ENCODE peak calls at places on chromosome 7, in five cellular contexts. Q, F, G, Y and R are unnamed samples.

GRCh38 chr7:50379539-50379938 is 70.6 kb downstream of the FIGNL1 start:
- DNase-seq in Y (no peak), G (no peak), F (no peak), Q (no peak), R (no peak)

GRCh38 chr7:156903232-156903909 is 10.4 kb upstream of the LMBR1 start:
- DNase-seq in F (no peak), Y (peak), G (peak), Q (no peak), R (peak)

GRCh38 chr7:128869138-128869943 is 6.7 kb downstream of the ATP6V1F start:
- DNase-seq in G (peak), Y (peak), Q (peak), F (no peak), R (no peak)

GRCh38 chr7:45696476-45696875 is 122.3 kb downstream of the ADCY1 start:
- DNase-seq in Y (no peak), F (no peak), Q (no peak), G (no peak), R (no peak)

GRCh38 chr7:108046952-108047506 is 44.1 kb upstream of the LAMB1 start:
- DNase-seq in F (no peak), Q (no peak), Y (peak), G (no peak), R (no peak)

GRCh38 chr7:79287976-79288375 is 165.5 kb downstream of the MAGI2 start:
- DNase-seq in Q (no peak), F (no peak), G (no peak), Y (no peak), R (no peak)

GRCh38 chr7:127789031-127789430 is 137.0 kb downstream of the SND1 start:
- DNase-seq in F (no peak), Q (no peak), G (no peak), Y (no peak), R (no peak)

GRCh38 chr7:115838829-115839228 is 191.7 kb downstream of the TFEC start:
- DNase-seq in G (no peak), F (no peak), Q (no peak), Y (no peak), R (no peak)

GRCh38 chr7:51013218-51013786 is 230.6 kb upstream of the GRB10 start:
- DNase-seq in Q (no peak), F (no peak), G (no peak), Y (no peak), R (no peak)

GRCh38 chr7:90587766-90588165 is 8.4 kb upstream of the CDK14 start:
- DNase-seq in Y (no peak), Q (no peak), F (no peak), G (no peak), R (no peak)

GRCh38 chr7:116687801-116688201 is 15.8 kb downstream of the MET start:
- DNase-seq in F (no peak), Q (no peak), Y (peak), G (peak), R (peak)

GRCh38 chr7:32958046-32959025 is 1.1 kb downstream of the FKBP9 start:
- DNase-seq in Q (no peak), F (no peak), Y (peak), G (peak), R (peak)

GRCh38 chr7:34100661-34101060 is 195.3 kb downstream of the BMPER start:
- DNase-seq in Y (peak), F (no peak), Q (no peak), G (no peak), R (no peak)

GRCh38 chr7:21996641-21997040 is 50.9 kb upstream of the CDCA7L start:
- DNase-seq in Y (peak), G (no peak), F (no peak), Q (no peak), R (peak)

GRCh38 chr7:1913290-1914282 is 243.5 kb downstream of the ELFN1 start:
- DNase-seq in Y (no peak), F (no peak), G (no peak), Q (no peak), R (no peak)

GRCh38 chr7:41955475-41956243 is 252.8 kb upstream of the INHBA start:
- DNase-seq in Q (no peak), G (peak), F (peak), Y (peak), R (peak)

GRCh38 chr7:29839302-29839701 is 33.0 kb downstream of the WIPF3 start:
- DNase-seq in Y (peak), G (peak), F (no peak), Q (no peak), R (no peak)

GRCh38 chr7:15463801-15464761 is 97.7 kb downstream of the AGMO start:
- DNase-seq in F (no peak), G (no peak), Y (no peak), Q (no peak), R (no peak)

DNA sequence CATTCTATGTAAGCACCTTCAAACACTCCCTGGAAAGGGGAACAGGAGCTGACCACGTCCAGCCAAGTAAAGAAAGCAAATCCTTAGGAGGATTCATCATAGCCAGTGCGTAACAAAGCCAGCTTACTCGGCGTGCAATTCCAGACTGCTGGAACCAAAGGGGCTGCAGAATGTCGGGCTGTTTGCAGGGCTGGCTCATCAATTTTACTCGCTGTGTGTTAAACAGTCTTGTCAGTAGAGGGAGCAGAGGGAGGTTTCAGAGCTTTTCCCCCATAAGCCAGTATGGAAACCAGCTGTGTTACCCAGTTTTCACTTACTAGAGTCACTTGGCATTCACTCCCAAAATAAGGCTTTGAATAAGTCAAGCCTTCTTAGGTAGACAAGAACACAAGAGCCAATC is 127.1 kb downstream of the KMT2E start:
- DNase-seq in Y (no peak), G (peak), F (no peak), Q (peak), R (peak)
- TF ChIP-seq CTCF in Y (peak), G (peak), F (no peak), Q (peak), R (peak)

DNA sequence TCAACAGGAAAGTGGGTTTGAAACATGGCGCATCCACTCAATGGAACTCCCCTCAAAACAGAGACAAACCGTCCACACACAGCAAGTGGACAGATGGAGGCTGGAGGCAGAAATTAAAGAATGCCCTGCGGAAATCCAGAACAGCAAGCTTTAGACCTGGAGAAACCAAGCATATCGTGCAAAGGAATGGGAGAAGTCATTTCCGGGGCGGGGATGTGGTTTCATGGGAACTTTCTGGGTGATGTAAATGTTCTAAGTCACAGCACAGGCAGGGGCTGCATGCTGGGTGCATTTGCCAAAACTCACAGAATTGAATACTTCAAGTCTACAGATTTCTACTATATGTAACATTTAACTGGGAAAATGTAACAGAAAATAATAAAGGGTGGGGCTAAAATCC is 213.0 kb downstream of the PTPRN2 start:
- DNase-seq in Q (no peak), G (no peak), Y (peak), F (no peak), R (no peak)
- H3K27ac ChIP-seq in Q (no peak), G (no peak), Y (no peak), F (no peak), R (peak)

DNA sequence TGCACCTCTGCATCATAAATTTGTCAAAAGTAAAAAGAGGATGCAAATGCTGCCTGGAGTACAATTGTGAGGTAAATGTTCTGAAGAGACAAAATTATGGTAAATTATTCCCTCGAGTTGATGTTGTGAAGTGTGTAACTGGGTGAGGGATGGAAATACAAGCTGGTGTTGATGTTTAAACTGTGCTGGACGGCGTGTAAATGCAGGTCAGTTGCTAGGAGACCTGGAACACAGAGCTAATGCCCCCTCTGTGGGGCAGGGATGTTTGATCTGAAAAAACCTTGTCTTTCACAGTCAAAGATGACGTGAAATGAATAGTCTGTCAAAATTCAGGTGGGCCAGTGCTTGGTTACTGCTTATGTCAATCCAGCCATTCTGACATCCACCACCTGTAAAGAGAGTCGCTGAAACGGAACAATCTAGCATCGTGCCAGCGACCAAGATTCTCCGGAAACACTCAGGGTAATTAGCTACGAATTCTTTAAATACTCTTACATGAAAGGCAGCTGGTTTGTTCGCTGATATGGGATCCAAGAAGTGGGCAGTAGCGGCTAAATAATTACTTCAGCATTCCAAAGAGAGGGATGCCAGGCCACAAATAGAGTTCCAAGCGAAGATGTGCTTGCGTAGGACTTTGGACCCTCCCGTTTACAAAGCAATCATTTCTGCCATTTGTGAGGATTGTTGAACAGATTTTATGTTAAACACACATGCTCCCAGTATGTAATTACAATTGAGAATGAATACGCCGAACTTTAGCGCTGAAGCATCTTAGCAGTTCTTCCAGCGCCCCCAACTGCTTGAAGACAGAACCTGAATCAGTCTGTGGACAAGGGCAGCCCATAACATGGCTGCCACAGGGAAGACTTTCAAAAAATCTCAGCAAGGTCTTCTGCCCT is 7.4 kb upstream of the ASB4 start:
- DNase-seq in Y (no peak), G (peak), Q (no peak), F (no peak), R (no peak)
- TF ChIP-seq CTCF in Y (no peak), G (peak), Q (peak), F (no peak), R (peak)

GRCh38 chr7:123538189-123538714 is 3.9 kb upstream of the IQUB start:
- DNase-seq in G (peak), Q (no peak), F (no peak), Y (peak), R (peak)
- H3K27ac ChIP-seq in G (peak), Q (no peak), F (no peak), Y (no peak), R (no peak)

GRCh38 chr7:146115665-146116451 is 743 bp upstream of the CNTNAP2 start:
- DNase-seq in Q (peak), G (no peak), Y (peak), F (no peak), R (peak)

GRCh38 chr7:146119016-146119415 is 2.4 kb downstream of the CNTNAP2 start:
- DNase-seq in G (no peak), Q (no peak), Y (no peak), F (no peak), R (no peak)

GRCh38 chr7:146112755-146113154 is 3.8 kb upstream of the CNTNAP2 start:
- DNase-seq in Y (no peak), Q (no peak), G (no peak), F (no peak), R (no peak)

GRCh38 chr7:146116452-146117219 is at the start of gene CNTNAP2:
- DNase-seq in Q (no peak), Y (no peak), F (no peak), G (no peak), R (no peak)
- TF ChIP-seq CTCF in Q (no peak), Y (no peak), F (no peak), G (no peak), R (no peak)

GRCh38 chr7:768881-769504 is 41.9 kb upstream of the PRKAR1B start:
- DNase-seq in Q (no peak), Y (no peak), G (no peak), F (no peak), R (no peak)

GRCh38 chr7:772005-772294 is 44.9 kb upstream of the PRKAR1B start:
- DNase-seq in G (no peak), Y (no peak), F (no peak), Q (no peak), R (no peak)

GRCh38 chr7:771241-772004 is 44.3 kb upstream of the PRKAR1B start:
- DNase-seq in F (no peak), G (no peak), Q (no peak), Y (no peak), R (no peak)

GRCh38 chr7:770786-771185 is 43.7 kb upstream of the PRKAR1B start:
- DNase-seq in Q (no peak), F (no peak), Y (no peak), G (no peak), R (no peak)

GRCh38 chr7:770336-770735 is 43.3 kb upstream of the PRKAR1B start:
- DNase-seq in Y (no peak), G (no peak), F (no peak), Q (no peak), R (no peak)
- H3K27ac ChIP-seq in Y (no peak), G (no peak), F (peak), Q (no peak), R (peak)

DNA sequence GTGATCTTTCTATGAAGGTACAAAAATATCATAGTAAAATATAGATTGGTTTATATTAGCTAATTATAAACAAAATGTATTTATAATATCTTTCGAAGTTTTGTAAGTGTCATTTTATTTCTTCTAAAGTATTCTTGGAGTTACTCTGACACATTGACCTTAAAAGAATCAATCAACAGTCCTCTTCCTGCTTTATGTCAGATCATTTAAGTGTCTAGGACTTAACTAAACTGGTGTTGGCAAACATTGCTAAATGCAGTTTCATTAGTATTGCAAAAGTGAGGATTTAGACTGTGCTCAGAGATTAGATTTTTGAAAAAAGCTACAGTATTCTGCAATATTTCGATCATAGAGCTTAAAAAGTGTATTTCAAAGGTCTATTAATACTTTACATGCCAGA is 10.3 kb downstream of the GLCCI1 start:
- DNase-seq in F (no peak), Y (no peak), Q (no peak), G (no peak), R (no peak)
- TF ChIP-seq CTCF in F (no peak), Y (no peak), Q (no peak), G (no peak), R (no peak)